ENCODE peak calls at places on chromosomes 16 and 17, in six cellular contexts. J is T47D; G is substantia nigra; D is central memory CD8-positive, alpha-beta T cell; S is AG10803; V is EL. E is an unnamed sample.

GRCh38 chr16:4606354-4606753 is 8.3 kb downstream of the UBALD1 start:
- DNase-seq in V (no peak), S (no peak), J (peak), G (no peak), D (no peak), E (no peak)

GRCh38 chr16:79658301-79659001 is 57.9 kb upstream of the MAF start:
- DNase-seq in V (peak), D (no peak), G (no peak), S (peak), J (no peak), E (peak)

GRCh38 chr17:50817838-50818237 is 17.5 kb upstream of the WFIKKN2 start:
- DNase-seq in G (no peak), V (peak), D (no peak), J (no peak), S (no peak), E (no peak)

GRCh38 chr17:19494961-19495806 is 38.5 kb upstream of the SLC47A1 start:
- DNase-seq in D (no peak), S (no peak), V (no peak), G (no peak), J (no peak), E (no peak)

GRCh38 chr16:87496101-87496801 is 3.4 kb upstream of the ZCCHC14 start:
- DNase-seq in S (no peak), G (no peak), D (peak), J (no peak), V (no peak), E (no peak)

GRCh38 chr16:50789757-50790156 is 47.9 kb downstream of the CYLD start:
- DNase-seq in D (no peak), G (no peak), J (no peak), V (no peak), S (no peak), E (no peak)

GRCh38 chr17:78180083-78180482 is 6.8 kb downstream of the TK1 start:
- DNase-seq in D (no peak), S (no peak), G (no peak), V (no peak), J (no peak), E (no peak)

GRCh38 chr17:27489045-27489715 is 32.9 kb downstream of the KSR1 start:
- DNase-seq in V (peak), J (no peak), S (peak), D (no peak), G (peak), E (peak)

GRCh38 chr17:3575506-3575905 is 17.9 kb upstream of the TRPV3 start:
- DNase-seq in G (no peak), V (peak), D (no peak), S (peak), J (no peak), E (peak)

GRCh38 chr16:6643083-6643686 is 689.5 kb upstream of the RBFOX1 start:
- DNase-seq in G (peak), D (no peak), S (peak), J (no peak), V (peak), E (peak)

GRCh38 chr17:39872700-39873099 is 4.7 kb downstream of the ZPBP2 start:
- DNase-seq in V (peak), G (no peak), J (no peak), S (peak), D (no peak), E (peak)

GRCh38 chr16:30808163-30808562 is 21.2 kb upstream of the ZNF629 start:
- DNase-seq in D (no peak), G (no peak), S (no peak), V (no peak), J (no peak), E (no peak)

GRCh38 chr17:66487933-66488572 is 185.6 kb downstream of the PRKCA start:
- DNase-seq in V (no peak), S (no peak), D (no peak), G (no peak), J (no peak), E (no peak)

GRCh38 chr17:40307001-40307690 is 1.8 kb upstream of the RARA start:
- DNase-seq in S (peak), G (no peak), J (no peak), V (peak), D (no peak), E (no peak)

GRCh38 chr16:30054959-30055553 is 10.5 kb upstream of the ALDOA start:
- DNase-seq in V (no peak), G (no peak), S (no peak), J (peak), D (no peak), E (no peak)

GRCh38 chr17:3683054-3683511 is 12.9 kb downstream of the P2RX5 start:
- DNase-seq in D (peak), S (no peak), J (peak), G (no peak), V (peak), E (peak)

GRCh38 chr17:5816491-5816890 is 232.2 kb upstream of the NLRP1 start:
- DNase-seq in J (no peak), G (no peak), S (no peak), V (no peak), D (no peak), E (no peak)

GRCh38 chr17:28725166-28725659 is 820 bp downstream of the TLCD1 start:
- DNase-seq in G (no peak), J (no peak), S (peak), D (no peak), V (peak), E (peak)

GRCh38 chr16:2287916-2288547 is 20.1 kb upstream of the RNPS1 start:
- DNase-seq in D (no peak), S (no peak), V (no peak), G (no peak), J (no peak), E (no peak)

GRCh38 chr17:2232244-2232638 is 71.3 kb downstream of the SMG6 start:
- DNase-seq in S (peak), G (no peak), J (no peak), V (peak), D (no peak), E (peak)

GRCh38 chr17:74995847-74996246 is 8.4 kb downstream of the CDR2L start:
- DNase-seq in J (no peak), V (no peak), D (no peak), G (no peak), S (no peak), E (no peak)

GRCh38 chr16:7703661-7704060 is 371.0 kb downstream of the RBFOX1 start:
- DNase-seq in V (no peak), G (no peak), D (no peak), J (no peak), S (no peak), E (no peak)